ENCODE peak calls at places on chromosome 18, in eight cellular contexts. H is mucosa of descending colon, U is non-pigmented ciliary epithelial cell, Z is A172, Q is GM23248, K is choroid plexus epithelial cell, Y is glomerular endothelial cell, D is chondrocyte. A is an unnamed sample.

GRCh38 chr18:20963027-20963426 is 148.6 kb downstream of the ROCK1 start:
- DNase-seq in Q (no peak), Z (no peak), H (no peak), Y (no peak), U (no peak), D (no peak), K (no peak), A (no peak)

GRCh38 chr18:11176416-11176815 is 27.0 kb upstream of the PIEZO2 start:
- DNase-seq in Y (no peak), K (no peak), D (no peak), U (no peak), Z (peak), Q (peak), H (no peak), A (no peak)

GRCh38 chr18:56891116-56891515 is 240.0 kb downstream of the WDR7 start:
- DNase-seq in Z (no peak), K (peak), Q (peak), H (no peak), U (no peak), Y (no peak), D (no peak), A (no peak)

GRCh38 chr18:65754121-65754520 is 3.3 kb downstream of the CDH7 start:
- DNase-seq in Q (no peak), Z (peak), K (peak), D (no peak), Y (no peak), U (peak), H (no peak), A (no peak)

GRCh38 chr18:58856881-58857280 is 7.8 kb upstream of the ZNF532 start:
- DNase-seq in H (no peak), D (no peak), Z (peak), K (peak), Y (no peak), Q (peak), U (no peak), A (no peak)

GRCh38 chr18:28582724-28583123 is 405.8 kb upstream of the CDH2 start:
- DNase-seq in Z (no peak), U (no peak), K (no peak), H (no peak), Q (no peak), D (no peak), Y (no peak), A (no peak)

GRCh38 chr18:41444943-41445342 is 510.1 kb upstream of the PIK3C3 start:
- DNase-seq in D (no peak), U (no peak), Q (no peak), Y (no peak), Z (no peak), K (peak), H (no peak), A (no peak)

GRCh38 chr18:23106575-23106974 is 28.7 kb upstream of the CABLES1 start:
- DNase-seq in Q (peak), Z (peak), Y (no peak), U (peak), K (peak), D (no peak), H (peak), A (peak)

GRCh38 chr18:8548186-8548585 is 61.1 kb upstream of the RAB12 start:
- DNase-seq in Z (peak), K (peak), U (peak), D (no peak), Y (no peak), Q (peak), H (no peak), A (no peak)

GRCh38 chr18:5463390-5463789 is 80.4 kb downstream of the EPB41L3 start:
- DNase-seq in U (peak), K (peak), Y (no peak), Q (peak), H (no peak), D (no peak), Z (no peak), A (no peak)